ENCODE peak calls at places on chromosomes 16 and 17, in five cellular contexts. V is MCF 10A; J is heart left ventricle; E is stimulated activated CD4-positive, alpha-beta T cell treated with anti-CD3 and anti-CD28 coated beads, Interleukin-2, amount 100 ng/mL, for 24 hours; O is heart right ventricle. Q is an unnamed sample.
A peak's percentile ranks its signal among the peaks of the same experiment; 100 is the strongest.

GRCh38 chr17:18217412-18218015 is 7.9 kb upstream of the LLGL1 start:
- DNase-seq in V (peak; percentile 72), J (peak; percentile 72), E (peak; percentile 83), O (peak; percentile 79), Q (peak; percentile 17)

GRCh38 chr17:9925457-9925856 is 20.4 kb upstream of the RCVRN start:
- DNase-seq in V (no peak), J (no peak), E (no peak), O (no peak), Q (no peak)

GRCh38 chr16:53064179-53064578 is 9.4 kb downstream of the CHD9 start:
- DNase-seq in V (no peak), J (no peak), E (no peak), O (no peak), Q (no peak)

GRCh38 chr17:16442141-16442540 is 26.8 kb downstream of the TRPV2 start:
- DNase-seq in V (peak; percentile 57), J (no peak), E (no peak), O (no peak), Q (no peak)

GRCh38 chr16:67301080-67301757 is 21.9 kb downstream of the PLEKHG4 start:
- DNase-seq in V (no peak), J (peak; percentile 59), E (no peak), O (peak; percentile 53), Q (no peak)

GRCh38 chr17:40348562-40349476 is 15.7 kb downstream of the GJD3 start:
- DNase-seq in V (peak; percentile 63), J (peak; percentile 83), E (no peak), O (peak; percentile 76), Q (no peak)

GRCh38 chr16:67538666-67539101 is 10.1 kb downstream of the RIPOR1 start:
- DNase-seq in V (no peak), J (no peak), E (no peak), O (no peak), Q (no peak)

GRCh38 chr17:47165137-47165536 is 24.0 kb downstream of the CDC27 start:
- DNase-seq in V (no peak), J (no peak), E (no peak), O (no peak), Q (no peak)

GRCh38 chr17:77465358-77466041 is 324.7 kb downstream of the SEC14L1 start:
- DNase-seq in V (no peak), J (peak; percentile 81), E (peak; percentile 74), O (peak; percentile 36), Q (peak; percentile 60)

GRCh38 chr16:24976061-24976779 is 38.9 kb downstream of the ARHGAP17 start:
- DNase-seq in V (no peak), J (no peak), E (no peak), O (no peak), Q (no peak)

GRCh38 chr16:54281535-54282201 is 4.9 kb downstream of the IRX3 start:
- DNase-seq in V (no peak), J (no peak), E (no peak), O (no peak), Q (no peak)

GRCh38 chr17:76491271-76492184 is 9.7 kb downstream of the RHBDF2 start:
- DNase-seq in V (no peak), J (peak; percentile 53), E (no peak), O (peak; percentile 32), Q (no peak)

GRCh38 chr16:67648088-67648763 is 3.3 kb downstream of the CARMIL2 start:
- DNase-seq in V (no peak), J (no peak), E (no peak), O (no peak), Q (no peak)

GRCh38 chr17:50562266-50563094 is 2.0 kb downstream of the CACNA1G start:
- DNase-seq in V (no peak), J (no peak), E (no peak), O (no peak), Q (no peak)

GRCh38 chr16:2296662-2297505 is 29.0 kb upstream of the RNPS1 start:
- DNase-seq in V (peak; percentile 49), J (peak; percentile 45), E (peak; percentile 19), O (no peak), Q (no peak)

GRCh38 chr16:18983565-18984424 is at the start of gene TMC7:
- DNase-seq in V (peak; percentile 84), J (peak; percentile 85), E (peak; percentile 62), O (peak; percentile 83), Q (peak; percentile 64)

GRCh38 chr17:37062036-37062435 is 113.3 kb downstream of the AATF start:
- DNase-seq in V (no peak), J (no peak), E (no peak), O (no peak), Q (no peak)

GRCh38 chr17:51391992-51392654 is 131.8 kb downstream of the UTP18 start:
- DNase-seq in V (no peak), J (no peak), E (no peak), O (no peak), Q (no peak)

GRCh38 chr16:22813223-22813945 is 578 bp upstream of the HS3ST2 start:
- DNase-seq in V (peak; percentile 45), J (peak; percentile 50), E (peak; percentile 57), O (peak; percentile 56), Q (peak; percentile 73)

GRCh38 chr16:4487955-4488481 is 11.8 kb downstream of the HMOX2 start:
- DNase-seq in V (no peak), J (no peak), E (no peak), O (no peak), Q (no peak)

GRCh38 chr17:44022246-44022645 is 7.5 kb upstream of the TMEM101 start:
- DNase-seq in V (no peak), J (no peak), E (no peak), O (no peak), Q (no peak)

Q was measured in foreskin keratinocyte.